ENCODE peak calls at places on chromosome 10, in four cellular contexts. G is non-pigmented ciliary epithelial cell, J is GM04504, T is T-helper 9 cell. U is an unnamed sample.

GRCh38 chr10:63885159-63885558 is 364.0 kb downstream of the REEP3 start:
- DNase-seq in G (no peak), J (no peak), T (no peak), U (no peak)

GRCh38 chr10:69502589-69502988 is 51.3 kb downstream of the TSPAN15 start:
- DNase-seq in J (no peak), G (no peak), T (no peak), U (no peak)

GRCh38 chr10:124184208-124184820 is 90.9 kb upstream of the CHST15 start:
- DNase-seq in J (no peak), G (no peak), T (no peak), U (no peak)

GRCh38 chr10:27225642-27226257 is 14.8 kb downstream of the ACBD5 start:
- DNase-seq in T (no peak), G (no peak), J (no peak), U (no peak)

GRCh38 chr10:5628798-5629788 is 37.3 kb downstream of the ASB13 start:
- DNase-seq in T (no peak), J (no peak), G (no peak), U (no peak)

GRCh38 chr10:123194056-123194455 is 39.9 kb downstream of the BUB3 start:
- DNase-seq in J (no peak), G (no peak), T (no peak), U (no peak)

GRCh38 chr10:43229208-43230061 is 37.4 kb downstream of the RASGEF1A start:
- DNase-seq in G (no peak), J (no peak), T (peak), U (no peak)

GRCh38 chr10:61452655-61453641 is at the start of gene TMEM26:
- DNase-seq in G (no peak), T (no peak), J (no peak), U (no peak)

GRCh38 chr10:8230887-8231286 is 176.4 kb downstream of the GATA3 start:
- DNase-seq in J (no peak), G (no peak), T (no peak), U (no peak)

GRCh38 chr10:48525113-48525512 is 79.8 kb downstream of the ARHGAP22 start:
- DNase-seq in G (no peak), T (no peak), J (no peak), U (no peak)

GRCh38 chr10:4678023-4678950 is 147.7 kb upstream of the AKR1E2 start:
- DNase-seq in J (no peak), G (peak), T (no peak), U (no peak)

GRCh38 chr10:31578951-31579350 is 259.9 kb downstream of the ZEB1 start:
- DNase-seq in T (no peak), G (no peak), J (no peak), U (no peak)

GRCh38 chr10:132957131-132957530 is 14.8 kb upstream of the CFAP46 start:
- DNase-seq in T (no peak), G (no peak), J (no peak), U (no peak)

GRCh38 chr10:78292987-78293865 is 259.6 kb downstream of the RPS24 start:
- DNase-seq in G (no peak), J (no peak), T (no peak), U (no peak)

GRCh38 chr10:43294241-43294658 is 27.4 kb upstream of the RASGEF1A start:
- DNase-seq in T (peak), G (no peak), J (no peak), U (no peak)

GRCh38 chr10:112768121-112768520 is 181.9 kb upstream of the TCF7L2 start:
- DNase-seq in G (no peak), J (no peak), T (no peak), U (no peak)

GRCh38 chr10:128061306-128062300 is 64.6 kb downstream of the MKI67 start:
- DNase-seq in J (no peak), T (no peak), G (no peak), U (no peak)

GRCh38 chr10:127928021-127928806 is 21.3 kb downstream of the PTPRE start:
- DNase-seq in T (no peak), J (no peak), G (peak), U (no peak)

GRCh38 chr10:73529089-73529832 is 33.4 kb upstream of the PPP3CB start:
- DNase-seq in G (no peak), T (peak), J (peak), U (peak)

GRCh38 chr10:6843477-6843876 is 263.4 kb upstream of the PRKCQ start:
- DNase-seq in T (no peak), J (no peak), G (no peak), U (no peak)

GRCh38 chr10:103781329-103782061 is 73.9 kb downstream of the SH3PXD2A start:
- DNase-seq in T (no peak), G (peak), J (peak), U (peak)

GRCh38 chr10:125149278-125150047 is 10.9 kb downstream of the CTBP2 start:
- DNase-seq in J (peak), T (no peak), G (peak), U (no peak)

GRCh38 chr10:30821269-30821993 is 191.9 kb upstream of the LYZL2 start:
- DNase-seq in T (no peak), G (no peak), J (no peak), U (no peak)

U was measured in HS-5.